ENCODE peak calls at places on chromosome 6, in four cellular contexts. S, F, C and P are unnamed samples. For H3K27me3, the result is how much of the 10 kb centered on the place peaks cover.

GRCh38 chr6:142846883-142847287 is 98.1 kb downstream of the HIVEP2 start:
- DNase-seq in S (no peak), F (no peak), C (no peak), P (no peak)

GRCh38 chr6:29255530-29255929 is 46.0 kb upstream of the OR14J1 start:
- DNase-seq in S (no peak), F (no peak), C (no peak), P (no peak)

GRCh38 chr6:17021539-17021889 is 80.3 kb upstream of the STMND1 start:
- DNase-seq in S (no peak), F (no peak), C (no peak), P (no peak)

GRCh38 chr6:168979254-168979653 is 274.4 kb downstream of the THBS2 start:
- DNase-seq in S (no peak), F (no peak), C (no peak), P (no peak)

GRCh38 chr6:156879235-156879995 is 102.2 kb downstream of the ARID1B start:
- DNase-seq in S (no peak), F (no peak), C (no peak), P (no peak)

GRCh38 chr6:55818482-55818881 is 56.9 kb downstream of the BMP5 start:
- DNase-seq in S (no peak), F (no peak), C (no peak), P (no peak)

GRCh38 chr6:139926711-139927110 is 552.3 kb upstream of the CITED2 start:
- DNase-seq in S (no peak), F (no peak), C (no peak), P (no peak)

GRCh38 chr6:165889636-165890403 is 226.8 kb upstream of the PDE10A start:
- DNase-seq in S (peak), F (peak), C (no peak), P (peak)

GRCh38 chr6:85923013-85923430 is 280.3 kb upstream of the SYNCRIP start:
- DNase-seq in S (peak), F (peak), C (no peak), P (peak)

GRCh38 chr6:2158596-2159271 is 86.7 kb downstream of the GMDS start:
- DNase-seq in S (peak), F (peak), C (no peak), P (peak)

GRCh38 chr6:96886519-96886918 is 11.2 kb downstream of the NDUFAF4 start:
- DNase-seq in S (no peak), F (no peak), C (no peak), P (no peak)

GRCh38 chr6:118350881-118351430 is 197.1 kb upstream of the PLN start:
- DNase-seq in S (no peak), F (no peak), C (no peak), P (no peak)

GRCh38 chr6:63689421-63689820 is 53.8 kb downstream of the PHF3 start:
- DNase-seq in S (no peak), F (no peak), C (no peak), P (no peak)

GRCh38 chr6:1310628-1311399 is 1.1 kb upstream of the FOXQ1 start:
- DNase-seq in S (no peak), F (peak), C (no peak), P (peak)

GRCh38 chr6:154532426-154532825 is 21.9 kb upstream of the CNKSR3 start:
- DNase-seq in S (no peak), F (no peak), C (no peak), P (no peak)

GRCh38 chr6:105170066-105170465 is 9.7 kb downstream of the POPDC3 start:
- DNase-seq in S (no peak), F (no peak), C (no peak), P (no peak)

GRCh38 chr6:141451508-141452353 is 681.0 kb upstream of the GJE1 start:
- DNase-seq in S (peak), F (no peak), C (no peak), P (no peak)

GRCh38 chr6:42028234-42029061 is 21.9 kb upstream of the TAF8 start:
- DNase-seq in S (no peak), F (peak), C (no peak), P (peak)

GRCh38 chr6:54860739-54861138 is 14.2 kb downstream of the FAM83B start:
- DNase-seq in S (no peak), F (no peak), C (no peak), P (no peak)

GRCh38 chr6:87806635-87807034 is 104.6 kb upstream of the AKIRIN2 start:
- DNase-seq in S (no peak), F (no peak), C (no peak), P (no peak)

GRCh38 chr6:29376003-29376402 is 912 bp upstream of the OR12D3 start:
- DNase-seq in S (no peak), F (no peak), C (no peak), P (peak)

GRCh38 chr6:38034269-38034914 is 214.9 kb downstream of the ZFAND3 start:
- DNase-seq in S (no peak), F (no peak), C (no peak), P (no peak)

GRCh38 chr6:5085638-5086293 is 625 bp downstream of the PPP1R3G start:
- DNase-seq in S (peak), F (no peak), C (no peak), P (peak)

GRCh38 chr6:100269189-100269588 is 195.5 kb downstream of the SIM1 start:
- DNase-seq in S (no peak), F (no peak), C (no peak), P (no peak)

GRCh38 chr6:136774228-136775041 is 17.8 kb downstream of the MAP3K5 start:
- DNase-seq in S (no peak), F (no peak), C (no peak), P (no peak)

GRCh38 chr6:43705996-43706395 is 18.4 kb upstream of the MRPS18A start:
- DNase-seq in S (no peak), F (no peak), C (no peak), P (no peak)
- H3K4me3 ChIP-seq in S (no peak), F (no peak), C (no peak), P (no peak)

DNA sequence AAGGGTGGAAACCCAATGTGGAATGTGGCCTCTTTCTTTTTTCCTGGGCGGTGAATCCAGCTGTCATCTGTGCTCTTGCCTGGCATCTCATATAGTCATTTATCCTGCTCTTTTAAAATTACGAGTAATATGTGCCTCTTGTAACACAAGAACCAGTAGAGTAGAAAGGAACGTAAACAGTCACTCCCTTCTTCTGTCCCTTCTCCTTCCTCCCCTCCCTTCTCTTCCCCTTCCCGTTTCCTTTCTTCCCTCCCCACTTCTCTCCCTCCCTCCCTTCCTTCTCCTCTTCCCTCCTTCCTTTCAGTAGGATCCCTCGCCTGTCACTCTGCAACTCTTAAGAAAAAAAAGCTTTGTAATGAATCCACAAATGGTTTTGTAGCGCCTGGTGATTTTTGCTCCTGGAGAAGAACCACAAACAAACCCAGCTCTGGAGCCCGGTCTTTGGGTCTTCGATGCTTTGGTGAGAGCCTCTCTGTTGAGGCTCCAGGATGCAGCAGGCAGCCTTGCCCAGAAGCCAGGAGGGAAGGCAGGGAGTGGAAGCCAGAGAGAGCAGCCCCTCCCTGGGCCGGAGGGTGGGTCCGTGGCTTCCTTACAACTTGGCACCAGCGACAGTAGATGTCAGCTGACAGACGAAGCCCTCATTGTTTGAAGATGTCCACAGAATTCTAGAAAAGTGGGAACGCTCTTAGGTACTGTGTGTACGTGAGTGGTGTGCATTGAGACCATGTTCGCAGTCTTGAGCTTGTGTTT is 15.0 kb downstream of the DUSP22 start:
- DNase-seq in S (no peak), F (no peak), C (no peak), P (no peak)
- H3K27me3 ChIP-seq in S (under half), F (under half), C (under half), P (under half)

DNA sequence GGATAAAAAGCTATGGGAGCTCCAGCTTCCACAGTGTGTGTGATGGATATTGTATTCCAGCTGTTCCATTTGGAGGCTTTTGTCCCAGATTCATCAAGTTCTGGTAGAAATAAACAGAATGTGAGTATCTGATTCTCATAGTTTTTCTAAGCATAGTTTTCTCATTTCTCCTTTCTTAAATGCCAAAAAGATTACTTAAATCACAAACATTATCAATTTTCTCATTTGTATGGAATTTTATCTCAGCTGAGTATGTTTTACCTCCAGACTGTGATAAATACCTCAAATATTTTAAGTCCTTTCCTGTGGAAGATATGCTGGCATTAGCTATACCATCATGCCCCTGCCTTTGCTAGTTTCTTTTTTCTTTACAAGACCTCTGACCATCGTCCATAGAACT is 767.3 kb downstream of the TFAP2A start:
- DNase-seq in S (no peak), F (no peak), C (no peak), P (no peak)
- H3K4me3 ChIP-seq in S (no peak), F (no peak), C (no peak), P (no peak)

GRCh38 chr6:143950874-143951273 is 57.2 kb downstream of the PLAGL1 start:
- DNase-seq in S (no peak), F (no peak), C (no peak), P (no peak)
- H3K27me3 ChIP-seq in S (under half), F (under half), C (under half), P (under half)

GRCh38 chr6:33008944-33009861 is at the start of gene HLA-DOA:
- DNase-seq in S (peak), F (peak), C (peak), P (peak)
- H3K4me3 ChIP-seq in S (peak), F (peak), C (peak), P (peak)

DNA sequence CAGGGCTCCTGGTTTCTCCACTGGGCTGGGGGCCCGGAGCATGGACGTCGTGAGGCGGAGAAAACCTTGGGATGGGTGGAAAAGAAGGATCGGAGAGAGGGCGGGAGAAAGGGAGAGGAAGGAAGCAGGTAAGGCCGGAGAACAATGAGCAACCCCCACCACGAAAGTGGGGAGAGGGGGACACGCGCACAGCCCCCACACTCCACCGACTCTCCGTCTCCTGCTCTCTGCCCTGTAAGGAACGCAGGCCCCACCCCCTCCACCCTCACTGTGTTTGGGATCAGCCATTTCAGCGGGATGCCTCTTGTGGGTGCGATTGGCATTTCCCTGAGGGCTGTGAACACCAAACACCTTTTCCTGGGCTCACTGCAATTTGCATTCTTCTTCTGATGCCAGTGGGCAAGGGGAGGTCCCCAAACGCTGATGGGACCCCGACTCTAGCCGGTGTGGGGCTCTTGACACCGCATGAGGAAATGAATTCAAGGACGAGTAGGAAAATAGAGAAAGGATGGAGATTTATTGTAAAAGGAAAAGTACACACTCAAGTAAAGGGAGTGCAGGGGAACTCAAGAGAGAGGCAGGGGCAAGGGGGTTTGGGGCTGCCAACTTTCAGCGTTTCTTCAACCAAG is 13.0 kb upstream of the RAET1L start:
- DNase-seq in S (no peak), F (no peak), C (no peak), P (peak)
- H3K27me3 ChIP-seq in S (under half), F (under half), C (under half), P (half or more)

DNA sequence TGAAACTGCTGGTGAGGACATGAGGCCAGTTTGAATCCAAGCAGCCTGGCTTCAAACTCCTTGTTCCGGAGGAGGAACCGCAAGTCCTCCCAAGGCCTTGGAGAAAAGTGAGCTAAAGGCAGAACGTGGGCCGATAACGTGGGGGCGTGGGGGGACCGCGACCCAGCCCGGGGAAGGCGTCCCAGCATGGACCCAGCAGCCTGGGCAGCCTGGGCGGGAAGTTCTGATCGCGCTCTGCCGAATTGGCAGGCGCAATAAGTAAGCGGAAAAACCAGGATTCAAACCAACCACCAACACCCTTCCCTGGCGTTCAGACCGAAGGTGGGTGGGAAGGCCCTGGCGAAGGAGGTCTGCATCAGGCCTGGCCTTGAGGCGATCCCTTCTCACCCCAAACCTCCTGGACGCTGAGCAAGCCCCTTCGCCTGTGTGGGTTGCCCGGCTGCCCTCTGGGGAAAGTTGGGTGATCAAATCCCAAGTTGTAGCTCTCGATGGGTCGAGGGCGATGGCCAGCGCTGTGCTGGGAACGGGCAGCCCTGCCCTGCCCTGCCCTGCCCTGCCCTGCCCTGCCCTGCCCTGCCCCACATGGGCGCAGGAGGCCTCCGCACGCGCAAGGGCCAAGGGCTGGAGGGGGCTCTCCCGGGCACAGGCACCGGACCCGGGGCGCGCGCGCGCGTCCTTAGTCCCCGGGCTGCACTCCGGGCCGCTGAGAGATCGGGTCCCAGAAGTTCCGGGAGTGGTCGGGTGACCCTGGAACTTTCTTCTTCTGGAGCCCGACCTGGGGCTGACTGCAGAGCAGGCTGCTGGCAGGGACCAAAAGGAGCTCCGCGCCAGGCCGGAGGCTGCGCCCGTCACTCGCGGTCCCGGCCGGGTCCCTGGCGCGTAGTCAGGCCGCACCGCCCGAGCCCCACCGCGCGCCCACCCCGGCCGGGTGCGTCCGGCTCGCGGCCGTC is 644 bp upstream of the SLC22A3 start:
- DNase-seq in S (peak), F (no peak), C (no peak), P (peak)
- H3K4me3 ChIP-seq in S (peak), F (peak), C (no peak), P (peak)

DNA sequence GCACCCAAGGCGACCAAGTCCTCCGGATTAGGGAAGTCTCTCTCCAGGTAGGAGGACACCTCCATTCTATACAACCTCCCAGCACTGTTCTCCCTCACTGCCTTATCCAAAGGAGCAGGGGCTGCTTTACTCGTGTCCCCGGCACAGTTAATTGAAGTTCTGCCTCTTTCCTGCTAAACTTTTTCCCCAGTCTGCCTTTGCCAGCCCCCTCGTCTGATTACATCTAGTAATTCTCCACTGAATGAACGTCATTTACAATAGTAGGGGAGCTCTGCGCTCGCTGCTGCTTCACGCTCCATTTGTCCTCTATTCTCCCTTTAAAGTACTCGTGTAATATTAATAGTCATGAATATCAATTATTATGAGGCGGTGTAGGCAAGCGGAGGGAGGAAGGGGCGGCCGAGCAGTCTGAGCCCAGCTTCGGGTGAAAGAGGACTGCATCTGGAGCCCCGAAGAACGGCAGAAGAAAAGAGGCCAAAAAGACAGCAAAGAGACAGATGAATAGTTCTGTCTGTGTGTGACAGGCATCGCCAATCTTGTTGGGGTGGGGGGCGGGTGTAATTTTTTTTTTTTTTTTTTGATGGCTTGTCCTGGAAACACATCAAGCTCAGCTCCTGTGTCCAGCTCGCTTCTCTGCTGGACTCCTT is 2.9 kb downstream of the TFAP2B start:
- DNase-seq in S (no peak), F (no peak), C (no peak), P (no peak)
- H3K27me3 ChIP-seq in S (under half), F (under half), C (under half), P (half or more)

GRCh38 chr6:149383371-149383770 is 16.7 kb upstream of the SUMO4 start:
- DNase-seq in S (no peak), F (no peak), C (no peak), P (no peak)

GRCh38 chr6:149384464-149384863 is 15.6 kb upstream of the SUMO4 start:
- DNase-seq in S (no peak), F (no peak), C (no peak), P (no peak)

GRCh38 chr6:149380523-149380922 is 19.5 kb upstream of the SUMO4 start:
- DNase-seq in S (no peak), F (no peak), C (no peak), P (no peak)

DNA sequence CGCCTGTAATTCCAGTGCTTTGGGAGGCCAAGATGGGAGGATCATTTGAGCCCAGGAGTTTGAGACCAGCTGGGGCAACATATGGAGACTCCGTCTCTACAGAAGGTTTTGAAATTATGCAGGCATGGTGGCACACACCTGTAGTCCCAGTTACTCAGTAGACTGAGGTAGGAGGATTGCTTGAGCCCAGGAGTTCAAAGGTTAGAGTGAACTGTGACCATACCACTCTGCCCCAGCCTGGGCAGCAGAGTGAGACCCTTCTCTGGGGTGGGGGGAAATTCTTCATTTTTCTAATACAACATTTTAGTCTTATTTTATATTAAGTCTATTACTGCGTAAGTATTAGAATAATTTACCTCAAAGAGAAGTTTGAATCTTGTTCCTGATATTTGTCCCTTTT is 20.1 kb upstream of the SUMO4 start:
- DNase-seq in S (no peak), F (no peak), C (no peak), P (no peak)
- H3K4me3 ChIP-seq in S (no peak), F (no peak), C (no peak), P (no peak)

GRCh38 chr6:91575032-91575431 is 988.2 kb upstream of the MAP3K7 start:
- DNase-seq in S (no peak), F (no peak), C (no peak), P (no peak)
- H3K27me3 ChIP-seq in S (under half), F (under half), C (under half), P (under half)